ENCODE peak calls at places on chromosomes 5 and 9, in four cellular contexts. Y, L, J and K are unnamed samples.
A peak's percentile ranks its signal among the peaks of the same experiment; 100 is the strongest.

GRCh38 chr9:24413651-24414050 is 132.0 kb downstream of the IZUMO3 start:
- DNase-seq in Y (no peak), L (no peak), J (no peak), K (no peak)

GRCh38 chr5:24788829-24789509 is 144.2 kb upstream of the CDH10 start:
- DNase-seq in Y (no peak), L (no peak), J (no peak), K (no peak)

GRCh38 chr9:72149231-72149975 is at the start of gene GDA:
- DNase-seq in Y (no peak), L (peak; percentile 68), J (peak; percentile 15), K (peak; percentile 26)

GRCh38 chr5:11912-12311 is 80.1 kb upstream of the PLEKHG4B start:
- DNase-seq in Y (no peak), L (no peak), J (no peak), K (no peak)

GRCh38 chr9:121168052-121168451 is 33.6 kb downstream of the RAB14 start:
- DNase-seq in Y (no peak), L (no peak), J (no peak), K (no peak)

GRCh38 chr5:98111686-98112085 is 661.8 kb upstream of the RGMB start:
- DNase-seq in Y (no peak), L (no peak), J (no peak), K (no peak)

GRCh38 chr9:118215544-118215943 is 511.3 kb downstream of the TLR4 start:
- DNase-seq in Y (no peak), L (no peak), J (no peak), K (no peak)

GRCh38 chr5:138459311-138459710 is 6.0 kb upstream of the EGR1 start:
- DNase-seq in Y (no peak), L (no peak), J (no peak), K (peak; percentile 79)

GRCh38 chr5:142097681-142098080 is 10.9 kb upstream of the NDFIP1 start:
- DNase-seq in Y (no peak), L (no peak), J (no peak), K (no peak)

GRCh38 chr9:2014148-2014547 is 999 bp upstream of the SMARCA2 start:
- DNase-seq in Y (no peak), L (no peak), J (no peak), K (no peak)

GRCh38 chr9:81268048-81268447 is 421.3 kb downstream of the TLE1 start:
- DNase-seq in Y (no peak), L (no peak), J (no peak), K (no peak)

GRCh38 chr5:159139787-159140186 is 40.1 kb upstream of the EBF1 start:
- DNase-seq in Y (no peak), L (no peak), J (no peak), K (no peak)

GRCh38 chr9:124215956-124216355 is 41.8 kb upstream of the NEK6 start:
- DNase-seq in Y (no peak), L (no peak), J (no peak), K (no peak)

GRCh38 chr9:126842220-126842842 is 18.1 kb upstream of the ZBTB34 start:
- DNase-seq in Y (no peak), L (no peak), J (no peak), K (no peak)

GRCh38 chr5:126339215-126339805 is 83.9 kb upstream of the GRAMD2B start:
- DNase-seq in Y (peak; percentile 56), L (peak; percentile 54), J (peak; percentile 63), K (peak; percentile 43)

GRCh38 chr5:432201-432927 is 10.6 kb upstream of the EXOC3 start:
- DNase-seq in Y (no peak), L (no peak), J (no peak), K (no peak)

GRCh38 chr5:38453506-38453905 is 102.9 kb downstream of the LIFR start:
- DNase-seq in Y (no peak), L (no peak), J (no peak), K (peak; percentile 66)

GRCh38 chr9:137631608-137632431 is 13.0 kb downstream of the EHMT1 start:
- DNase-seq in Y (no peak), L (no peak), J (no peak), K (no peak)

GRCh38 chr9:16729656-16730055 is 140.8 kb downstream of the BNC2 start:
- DNase-seq in Y (no peak), L (no peak), J (no peak), K (no peak)

GRCh38 chr5:91166040-91166807 is 216.9 kb downstream of the ARRDC3 start:
- DNase-seq in Y (no peak), L (no peak), J (no peak), K (no peak)

DNA sequence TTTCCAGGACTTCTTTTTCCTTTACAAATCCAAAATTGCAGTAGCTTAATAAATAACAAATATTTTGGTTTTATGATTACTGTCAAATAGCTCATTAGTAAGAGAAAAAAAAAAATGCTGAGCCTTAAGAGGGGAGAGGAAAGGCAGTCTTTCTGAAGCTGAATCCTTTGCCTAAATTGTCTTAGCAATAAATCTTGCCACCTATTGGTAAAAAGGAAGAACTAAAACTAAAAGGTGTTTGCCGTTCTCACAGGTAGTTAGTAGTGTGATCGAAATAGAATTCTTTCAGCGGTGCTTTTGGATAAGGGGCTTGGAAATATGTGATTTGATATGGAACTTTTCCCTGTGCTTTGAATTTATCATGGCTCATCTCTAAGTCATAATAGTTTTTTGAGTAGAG is 31.2 kb downstream of the PIK3R1 start:
- DNase-seq in Y (no peak), L (no peak), J (no peak), K (no peak)
- TF ChIP-seq CTCF in Y (no peak), L (peak; percentile 24), J (no peak), K (no peak)

DNA sequence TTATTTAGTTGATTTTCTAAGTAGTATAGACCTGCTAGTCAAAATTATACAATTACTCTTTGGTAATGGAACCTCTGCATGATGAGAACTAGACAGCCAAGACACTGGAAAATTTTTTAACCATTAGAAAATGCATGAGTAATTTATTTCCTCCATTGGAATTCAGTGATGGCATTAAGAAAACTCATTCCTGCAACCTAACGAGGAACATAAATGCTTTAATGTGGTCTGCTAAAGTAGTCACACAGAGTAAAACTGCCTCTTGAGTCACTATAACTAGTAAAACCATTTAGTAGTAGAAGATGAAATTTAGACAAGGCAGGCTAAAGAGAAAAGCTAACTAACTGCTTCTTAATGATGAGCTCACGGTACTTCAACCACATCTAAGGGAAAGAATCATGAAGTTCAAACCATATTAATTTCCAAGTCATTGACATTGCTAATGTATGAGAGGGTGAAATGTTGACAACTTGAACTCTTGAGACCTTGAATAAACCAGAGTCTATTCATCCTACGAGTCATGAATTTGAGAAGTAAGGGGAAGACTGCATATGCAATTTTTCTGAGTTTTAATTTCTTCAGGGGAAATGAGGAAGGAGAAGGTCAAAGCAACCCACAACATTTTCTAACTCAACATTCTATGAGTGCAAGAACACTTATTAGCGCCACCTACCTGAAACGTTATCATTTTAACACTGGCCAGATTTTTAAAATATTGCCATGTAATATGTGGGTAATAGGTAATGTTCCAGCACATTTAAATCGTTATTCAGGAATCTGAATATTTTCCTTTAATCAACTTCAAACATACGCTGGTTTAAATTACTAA is 74.4 kb downstream of the GLIS3 start:
- DNase-seq in Y (no peak), L (peak; percentile 62), J (no peak), K (no peak)
- TF ChIP-seq CTCF in Y (peak; percentile 9), L (peak; percentile 53), J (no peak), K (no peak)

GRCh38 chr5:95620030-95620869 is at the start of gene GPR150:
- DNase-seq in Y (no peak), L (no peak), J (peak; percentile 80), K (peak; percentile 76)
- TF ChIP-seq CTCF in Y (no peak), L (no peak), J (no peak), K (no peak)

GRCh38 chr5:173641171-173641570 is 24.7 kb upstream of the BOD1 start:
- DNase-seq in Y (no peak), L (no peak), J (no peak), K (no peak)

GRCh38 chr5:173642191-173642816 is 25.9 kb upstream of the BOD1 start:
- DNase-seq in Y (no peak), L (no peak), J (no peak), K (no peak)

GRCh38 chr5:173638631-173639030 is 22.2 kb upstream of the BOD1 start:
- DNase-seq in Y (no peak), L (no peak), J (no peak), K (no peak)

GRCh38 chr5:173638126-173638525 is 21.7 kb upstream of the BOD1 start:
- DNase-seq in Y (no peak), L (no peak), J (no peak), K (no peak)

DNA sequence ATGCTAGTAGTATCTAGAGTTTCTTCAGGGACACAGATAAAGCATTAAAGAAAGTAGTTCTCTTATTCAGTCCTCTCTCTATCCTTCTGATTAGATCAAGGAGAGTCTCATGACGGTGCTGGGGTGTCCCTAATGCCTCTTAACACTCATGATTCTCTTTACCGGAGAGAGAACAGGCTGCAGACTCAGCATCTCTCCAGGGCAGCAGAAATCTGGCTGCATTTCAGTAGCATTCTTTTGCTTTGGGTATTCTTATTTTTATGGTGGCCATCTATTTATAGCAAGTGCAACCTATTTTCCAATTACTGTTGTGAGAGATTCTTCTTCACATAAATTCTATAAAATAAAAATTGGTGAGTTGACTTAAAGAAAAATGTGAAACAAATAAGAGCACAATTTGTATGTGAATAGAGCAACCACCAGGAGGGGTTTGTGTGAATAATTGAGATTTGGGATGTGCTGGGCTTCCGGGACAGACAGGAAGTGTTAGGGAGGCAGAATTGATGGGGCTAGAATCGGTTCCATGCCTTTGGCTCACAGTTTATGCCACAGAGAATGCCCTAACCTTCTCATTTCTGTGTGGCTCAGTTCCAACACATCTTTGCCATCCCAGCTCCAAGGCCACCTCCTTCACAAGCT is 23.8 kb upstream of the BOD1 start:
- DNase-seq in Y (no peak), L (no peak), J (no peak), K (no peak)
- TF ChIP-seq CTCF in Y (no peak), L (no peak), J (no peak), K (no peak)

GRCh38 chr9:22718653-22719052 is 272.0 kb downstream of the DMRTA1 start:
- DNase-seq in Y (no peak), L (no peak), J (no peak), K (no peak)

GRCh38 chr9:22722492-22722891 is 275.9 kb downstream of the DMRTA1 start:
- DNase-seq in Y (no peak), L (no peak), J (no peak), K (no peak)
- TF ChIP-seq CTCF in Y (no peak), L (no peak), J (no peak), K (no peak)

DNA sequence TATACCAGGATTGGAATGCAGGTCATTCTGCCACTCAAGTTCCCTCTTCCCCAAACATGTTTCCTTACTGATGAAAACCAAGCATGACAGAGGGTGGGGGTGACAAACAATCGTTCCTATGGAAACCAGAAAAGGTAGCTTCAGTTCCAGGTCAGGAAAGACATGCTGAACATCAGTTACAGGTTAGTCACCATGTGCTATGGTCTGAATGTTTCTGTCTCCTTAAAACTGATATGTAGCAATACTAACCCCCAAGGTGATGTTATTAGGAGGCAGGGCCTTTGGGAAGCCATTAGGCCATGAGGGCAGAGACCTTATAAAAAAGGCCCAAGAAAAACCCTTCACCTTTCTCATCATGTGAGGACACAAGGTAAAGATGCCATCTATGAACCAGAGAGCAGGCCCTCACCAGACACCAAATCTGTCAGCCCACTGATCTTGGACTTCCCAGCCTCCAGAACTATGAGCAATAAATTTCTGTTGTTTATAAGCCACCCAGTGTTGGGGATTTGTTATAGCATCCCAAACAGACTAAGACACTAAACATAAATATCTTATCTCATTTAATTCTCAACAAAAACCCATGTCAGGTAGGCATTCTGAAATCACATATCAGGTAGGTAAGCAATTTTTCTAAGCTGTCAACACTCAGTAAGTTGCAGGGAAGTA is 15.7 kb upstream of the SH3RF2 start:
- DNase-seq in Y (no peak), L (no peak), J (no peak), K (no peak)
- TF ChIP-seq CTCF in Y (no peak), L (peak; percentile 17), J (no peak), K (no peak)

GRCh38 chr5:135873831-135874230 is 21.8 kb downstream of the IL9 start:
- DNase-seq in Y (no peak), L (no peak), J (no peak), K (no peak)
- TF ChIP-seq CTCF in Y (no peak), L (no peak), J (no peak), K (no peak)

GRCh38 chr5:42970636-42971559 is 69.2 kb downstream of the ANXA2R start:
- DNase-seq in Y (no peak), L (no peak), J (no peak), K (no peak)
- TF ChIP-seq CTCF in Y (no peak), L (peak; percentile 52), J (no peak), K (no peak)